ENCODE peak calls at places on chromosomes 2 and 18, in five cellular contexts. J is fibroblast of lung, R is GM12865, E is lower leg skin, I is OCI-LY7. G is an unnamed sample.
A peak's percentile ranks its signal among the peaks of the same experiment; 100 is the strongest.

GRCh38 chr2:38935568-38936172 is 46.0 kb downstream of the ARHGEF33 start:
- DNase-seq in R (no peak), E (no peak), I (no peak), J (peak; percentile 84), G (no peak)

GRCh38 chr2:225763711-225764110 is 364.2 kb downstream of the NYAP2 start:
- DNase-seq in I (no peak), E (no peak), J (no peak), R (no peak), G (no peak)

GRCh38 chr2:150528861-150529801 is 41.7 kb upstream of the RND3 start:
- DNase-seq in E (no peak), R (peak; percentile 36), I (no peak), J (peak; percentile 83), G (no peak)

GRCh38 chr2:113117594-113118262 is 9.7 kb upstream of the IL1RN start:
- DNase-seq in R (no peak), J (peak; percentile 94), E (peak; percentile 93), I (no peak), G (no peak)

GRCh38 chr2:241855245-241855887 is 3.3 kb downstream of the PDCD1 start:
- DNase-seq in R (no peak), J (no peak), E (no peak), I (no peak), G (peak; percentile 29)

GRCh38 chr2:7809640-7810039 is 872.2 kb upstream of the ID2 start:
- DNase-seq in I (peak; percentile 20), E (no peak), R (no peak), J (no peak), G (no peak)

GRCh38 chr2:60517441-60517840 is 36.0 kb downstream of the BCL11A start:
- DNase-seq in E (no peak), R (no peak), J (peak; percentile 56), I (no peak), G (no peak)

GRCh38 chr2:105057005-105057404 is 19.1 kb downstream of the MRPS9 start:
- DNase-seq in R (no peak), I (no peak), J (no peak), E (no peak), G (no peak)

GRCh38 chr2:215022418-215022817 is 116.0 kb downstream of the ABCA12 start:
- DNase-seq in I (no peak), R (peak; percentile 59), J (peak; percentile 83), E (no peak), G (no peak)

GRCh38 chr2:106970471-106971261 is 84.7 kb upstream of the ST6GAL2 start:
- DNase-seq in J (peak; percentile 56), E (no peak), R (no peak), I (no peak), G (no peak)
- TF ChIP-seq CTCF in J (no peak), E (no peak), R (no peak), I (no peak), G (no peak)

DNA sequence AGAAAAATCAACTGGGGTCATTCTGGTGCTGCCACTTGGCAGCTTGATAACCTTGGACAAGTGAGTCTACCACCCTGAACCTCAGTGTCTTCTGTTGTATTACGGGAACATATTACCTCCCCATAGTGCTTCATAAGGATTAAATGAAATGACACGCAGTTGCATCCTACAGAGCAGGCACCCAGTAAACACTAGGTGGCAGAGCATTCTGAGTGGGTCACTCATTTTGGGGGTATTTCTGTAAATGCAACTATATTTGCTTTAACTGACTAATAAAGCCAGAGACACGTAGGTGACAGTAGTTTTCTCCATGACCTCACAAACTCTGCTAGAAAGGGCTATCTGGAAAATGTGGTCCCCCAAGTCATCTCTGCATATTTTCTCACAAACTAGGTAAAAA is 4.7 kb downstream of the CD226 start:
- DNase-seq in I (no peak), E (no peak), R (peak; percentile 35), J (no peak), G (no peak)
- TF ChIP-seq CTCF in I (peak; percentile 19), E (no peak), R (peak; percentile 17), J (no peak), G (peak; percentile 9)

GRCh38 chr2:9796056-9796792 is 47.0 kb upstream of the TAF1B start:
- DNase-seq in J (no peak), R (no peak), I (no peak), E (no peak), G (no peak)
- TF ChIP-seq CTCF in J (no peak), R (no peak), I (no peak), E (no peak), G (no peak)

GRCh38 chr2:178205853-178206516 is 11.7 kb downstream of the OSBPL6 start:
- DNase-seq in R (no peak), E (no peak), I (no peak), J (peak; percentile 90), G (no peak)

GRCh38 chr2:178208336-178208735 is 14.0 kb downstream of the OSBPL6 start:
- DNase-seq in J (no peak), E (no peak), I (no peak), R (no peak), G (no peak)

GRCh38 chr2:178211943-178212342 is 17.6 kb downstream of the OSBPL6 start:
- DNase-seq in J (no peak), R (no peak), E (no peak), I (no peak), G (no peak)

GRCh38 chr2:178211460-178211859 is 17.1 kb downstream of the OSBPL6 start:
- DNase-seq in R (no peak), J (no peak), I (no peak), E (no peak), G (no peak)

GRCh38 chr2:178208817-178209216 is 14.5 kb downstream of the OSBPL6 start:
- DNase-seq in E (no peak), J (no peak), I (no peak), R (no peak), G (no peak)
- TF ChIP-seq CTCF in E (no peak), J (peak; percentile 31), I (peak; percentile 39), R (no peak), G (no peak)

GRCh38 chr2:20963867-20964266 is 80.0 kb downstream of the APOB start:
- DNase-seq in R (no peak), E (no peak), J (no peak), I (no peak), G (no peak)

GRCh38 chr2:20961858-20962257 is 82.0 kb downstream of the APOB start:
- DNase-seq in I (no peak), R (no peak), E (no peak), J (no peak), G (no peak)

GRCh38 chr2:20965221-20965620 is 78.7 kb downstream of the APOB start:
- DNase-seq in J (no peak), I (no peak), R (no peak), E (no peak), G (no peak)

GRCh38 chr2:20966061-20966460 is 77.8 kb downstream of the APOB start:
- DNase-seq in I (no peak), R (no peak), J (no peak), E (no peak), G (no peak)

GRCh38 chr2:20962939-20963543 is 80.8 kb downstream of the APOB start:
- DNase-seq in J (peak; percentile 21), E (peak; percentile 92), I (peak; percentile 66), R (peak; percentile 64), G (peak; percentile 70)
- TF ChIP-seq CTCF in J (peak; percentile 91), E (peak; percentile 89), I (peak; percentile 91), R (peak; percentile 78), G (peak; percentile 80)

GRCh38 chr2:219782999-219783398 is 155.6 kb downstream of the SLC4A3 start:
- DNase-seq in I (no peak), J (peak; percentile 13), E (no peak), R (no peak), G (no peak)
- TF ChIP-seq CTCF in I (no peak), J (no peak), E (no peak), R (no peak), G (no peak)

GRCh38 chr18:36895606-36896005 is 66.7 kb downstream of the KIAA1328 start:
- DNase-seq in J (no peak), R (no peak), E (no peak), I (no peak), G (no peak)
- TF ChIP-seq CTCF in J (no peak), R (no peak), E (no peak), I (no peak), G (no peak)

DNA sequence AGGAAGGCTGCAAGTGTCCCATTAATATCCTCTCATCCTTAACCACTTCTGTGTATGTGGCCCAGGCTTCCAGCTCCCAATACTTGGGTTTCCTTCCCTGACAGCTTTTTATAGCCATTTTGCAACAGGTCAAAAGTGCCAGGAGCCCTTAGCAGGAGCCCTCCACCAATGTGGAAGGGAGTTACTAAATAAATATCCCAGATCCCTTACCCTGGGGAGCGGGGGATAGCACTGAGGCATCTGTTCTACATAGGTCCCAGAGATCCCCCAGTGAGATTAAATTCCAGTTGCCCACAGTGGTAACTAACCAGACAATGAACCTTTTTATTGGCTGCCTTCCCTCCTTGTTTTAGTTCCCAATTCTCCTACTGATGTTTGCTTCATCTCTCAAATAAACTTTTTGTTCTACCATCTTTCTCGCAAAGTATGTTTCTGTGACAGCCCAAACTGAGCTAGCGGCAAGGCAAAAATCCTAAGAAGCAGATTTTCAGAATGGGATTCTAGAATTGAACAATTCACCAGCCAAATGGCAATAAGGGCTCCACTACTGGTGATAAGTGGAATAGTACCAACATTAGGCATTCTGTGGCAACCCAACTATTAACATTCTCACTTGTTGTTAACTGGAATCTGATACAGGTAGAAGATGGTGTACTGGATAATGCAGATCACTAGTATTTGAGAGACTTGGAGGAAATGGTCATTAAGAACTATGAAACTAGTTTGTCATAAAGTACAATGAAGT is 83.9 kb upstream of the MAPRE2 start:
- DNase-seq in R (no peak), E (no peak), I (no peak), J (peak; percentile 72), G (no peak)
- TF ChIP-seq CTCF in R (no peak), E (no peak), I (no peak), J (no peak), G (no peak)

G was measured in GM13976.